ENCODE peak calls at places on chromosomes 13 and 19, in ten cellular contexts. J is tibial nerve, T is heart right ventricle, P is kidney epithelial cell, D is stomach, Y is neural progenitor cell, B is H1, H is cardiac muscle cell, Q is breast epithelium, M is PC-9. S is an unnamed sample.

GRCh38 chr13:99446242-99446641 is 55.0 kb upstream of the TM9SF2 start:
- DNase-seq in J (no peak), H (no peak), T (no peak), Q (no peak), M (no peak), D (no peak), B (no peak), Y (no peak), P (no peak), S (no peak)

GRCh38 chr13:27793377-27794074 is 1.2 kb downstream of the GSX1 start:
- DNase-seq in P (no peak), D (no peak), H (no peak), T (no peak), B (peak), J (no peak), Q (no peak), Y (no peak), M (no peak), S (no peak)

GRCh38 chr19:37507167-37507464 is 377 bp downstream of the ZNF793 start:
- DNase-seq in P (no peak), Y (no peak), J (no peak), M (no peak), Q (no peak), B (no peak), T (no peak), D (no peak), H (no peak), S (no peak)

GRCh38 chr19:44585371-44586141 is 27.8 kb upstream of the IGSF23 start:
- DNase-seq in Y (no peak), D (no peak), B (no peak), M (peak), T (no peak), J (no peak), H (no peak), P (no peak), Q (no peak), S (no peak)

GRCh38 chr13:52713894-52714293 is 25.7 kb downstream of the CNMD start:
- DNase-seq in J (no peak), D (no peak), M (no peak), B (no peak), H (no peak), P (no peak), Y (no peak), Q (no peak), T (peak), S (no peak)

GRCh38 chr13:30898070-30898469 is 8.0 kb upstream of the MEDAG start:
- DNase-seq in T (no peak), J (no peak), D (no peak), M (no peak), Q (no peak), H (no peak), B (no peak), P (no peak), Y (no peak), S (no peak)

GRCh38 chr13:52454459-52454824 is 836 bp upstream of the CKAP2 start:
- DNase-seq in P (no peak), J (no peak), B (no peak), Q (no peak), H (peak), D (no peak), M (no peak), T (no peak), Y (peak), S (no peak)

GRCh38 chr13:57123660-57124059 is 17.1 kb upstream of the PRR20A start:
- DNase-seq in J (no peak), Y (no peak), M (no peak), B (no peak), P (no peak), H (no peak), D (no peak), Q (no peak), T (no peak), S (no peak)

GRCh38 chr19:54470991-54471782 is 1.9 kb downstream of the CDC42EP5 start:
- DNase-seq in Q (no peak), J (peak), D (peak), Y (peak), B (peak), H (no peak), M (peak), P (no peak), T (peak), S (no peak)

GRCh38 chr13:96967248-96967745 is 27.0 kb downstream of the OXGR1 start:
- DNase-seq in T (no peak), Q (no peak), B (no peak), D (no peak), Y (peak), J (no peak), P (no peak), M (no peak), H (no peak), S (no peak)

GRCh38 chr19:11693505-11694499 is 44.9 kb downstream of the ZNF823 start:
- DNase-seq in J (no peak), T (no peak), Y (peak), M (peak), H (peak), P (no peak), D (no peak), B (peak), Q (no peak), S (peak)

GRCh38 chr13:46595136-46595917 is 42.4 kb downstream of the LRCH1 start:
- DNase-seq in Q (no peak), Y (no peak), T (no peak), M (peak), B (no peak), J (no peak), D (no peak), H (no peak), P (no peak), S (no peak)

GRCh38 chr13:49635599-49636433 is 7.5 kb downstream of the ARL11 start:
- DNase-seq in Q (no peak), Y (no peak), H (peak), D (peak), B (peak), J (no peak), P (no peak), T (no peak), M (no peak), S (no peak)

GRCh38 chr13:93169980-93170379 is 56.6 kb upstream of the GPC6 start:
- DNase-seq in Q (no peak), H (no peak), B (no peak), M (no peak), Y (no peak), P (peak), D (no peak), T (no peak), J (no peak), S (no peak)

GRCh38 chr19:9934132-9934950 is 2.0 kb downstream of the OLFM2 start:
- DNase-seq in M (peak), J (peak), D (peak), B (peak), Q (peak), H (peak), Y (peak), T (peak), P (no peak), S (no peak)

GRCh38 chr19:19321143-19321577 is 531 bp downstream of the MAU2 start:
- DNase-seq in B (peak), T (no peak), P (no peak), J (no peak), H (peak), Y (peak), D (no peak), Q (no peak), M (no peak), S (no peak)
- TF ChIP-seq CTCF in B (peak), T (no peak), P (no peak), J (no peak), H (no peak), Y (no peak), D (no peak), Q (no peak), M (no peak), S (no peak)

GRCh38 chr19:16293133-16294085 is 31.2 kb upstream of the KLF2 start:
- DNase-seq in P (peak), T (peak), B (no peak), H (no peak), J (peak), Y (no peak), D (peak), Q (peak), M (peak), S (no peak)
- H3K4me3 ChIP-seq in P (no peak), T (peak), B (no peak), H (no peak), J (peak), Y (no peak), D (peak), Q (peak), M (peak), S (no peak)

DNA sequence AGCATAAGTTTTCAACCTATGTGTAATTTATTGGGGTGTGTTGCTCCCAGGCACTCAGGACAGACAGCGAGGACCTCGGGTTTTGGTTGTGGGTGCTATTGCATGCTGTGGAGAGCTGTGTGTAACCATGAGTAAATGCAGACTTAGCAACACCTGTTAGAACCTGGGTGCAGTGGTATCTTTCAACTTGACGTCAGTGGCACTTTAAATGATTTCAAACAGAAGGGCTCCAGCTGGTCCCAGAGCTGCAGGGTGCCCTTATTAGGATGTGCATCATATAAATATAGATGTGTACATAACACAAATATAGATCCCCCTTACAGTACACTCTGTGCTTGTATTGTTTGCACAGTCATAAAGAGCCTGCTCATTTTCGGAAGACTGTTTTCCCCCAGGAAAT is 228.3 kb upstream of the IRS2 start:
- DNase-seq in T (no peak), M (no peak), H (no peak), B (no peak), J (no peak), P (no peak), Q (no peak), Y (no peak), D (no peak), S (peak)
- TF ChIP-seq CTCF in T (no peak), M (no peak), H (no peak), B (no peak), J (no peak), P (no peak), Q (no peak), Y (no peak), D (no peak), S (no peak)

GRCh38 chr19:3475449-3475848 is 4.9 kb downstream of the SMIM24 start:
- DNase-seq in B (no peak), H (no peak), M (no peak), J (no peak), Q (no peak), D (no peak), T (no peak), P (no peak), Y (no peak), S (no peak)
- H3K4me3 ChIP-seq in B (no peak), H (no peak), M (no peak), J (no peak), Q (no peak), D (no peak), T (no peak), P (no peak), Y (no peak), S (no peak)

DNA sequence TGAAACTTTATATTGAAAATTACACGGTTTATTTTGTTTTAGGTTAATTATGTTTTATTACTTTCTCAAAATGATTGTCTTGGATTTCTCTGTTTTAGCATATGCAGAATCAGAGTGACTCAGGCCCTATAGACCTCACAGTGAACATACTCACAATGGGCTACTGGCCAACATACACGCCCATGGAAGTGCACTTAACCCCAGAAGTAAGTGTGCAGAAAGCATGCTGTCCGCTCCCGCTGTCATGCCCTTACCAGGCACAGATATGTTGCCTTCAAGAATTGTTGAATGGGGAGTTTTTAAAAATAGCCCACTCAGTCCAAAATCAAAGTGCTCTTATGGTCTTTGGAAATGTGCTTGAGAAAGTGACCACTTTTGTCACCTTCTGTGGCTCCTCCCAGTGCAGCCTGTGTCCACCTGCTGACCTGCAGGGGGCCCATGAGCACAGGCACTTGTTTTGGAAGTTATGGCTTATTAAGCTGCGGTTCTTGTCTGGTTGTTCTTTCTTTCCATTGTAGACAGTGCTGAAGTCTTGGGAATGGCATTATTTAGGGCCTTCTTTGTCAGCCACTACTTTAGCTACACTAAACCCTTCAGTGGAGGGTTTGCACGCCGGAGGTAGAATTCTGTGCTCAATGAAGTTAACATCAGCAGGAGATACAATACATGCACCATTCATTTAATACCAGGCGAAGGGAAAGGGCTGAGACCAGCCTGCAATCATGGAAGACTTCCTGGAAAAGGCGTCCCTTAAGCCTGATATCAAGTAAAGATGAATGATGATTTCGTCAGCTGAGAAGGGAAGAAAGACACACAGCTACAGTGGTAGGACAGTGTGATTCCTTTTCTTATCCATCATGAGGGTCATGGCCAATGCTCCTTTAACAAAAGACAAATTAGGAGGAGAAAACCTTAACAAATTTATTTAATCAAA is 36.7 kb downstream of the CUL4A start:
- DNase-seq in B (no peak), T (no peak), J (no peak), Y (peak), D (no peak), H (no peak), P (no peak), Q (no peak), M (peak), S (no peak)
- TF ChIP-seq CTCF in B (no peak), T (no peak), J (no peak), Y (peak), D (no peak), H (peak), P (peak), Q (no peak), M (peak), S (peak)

DNA sequence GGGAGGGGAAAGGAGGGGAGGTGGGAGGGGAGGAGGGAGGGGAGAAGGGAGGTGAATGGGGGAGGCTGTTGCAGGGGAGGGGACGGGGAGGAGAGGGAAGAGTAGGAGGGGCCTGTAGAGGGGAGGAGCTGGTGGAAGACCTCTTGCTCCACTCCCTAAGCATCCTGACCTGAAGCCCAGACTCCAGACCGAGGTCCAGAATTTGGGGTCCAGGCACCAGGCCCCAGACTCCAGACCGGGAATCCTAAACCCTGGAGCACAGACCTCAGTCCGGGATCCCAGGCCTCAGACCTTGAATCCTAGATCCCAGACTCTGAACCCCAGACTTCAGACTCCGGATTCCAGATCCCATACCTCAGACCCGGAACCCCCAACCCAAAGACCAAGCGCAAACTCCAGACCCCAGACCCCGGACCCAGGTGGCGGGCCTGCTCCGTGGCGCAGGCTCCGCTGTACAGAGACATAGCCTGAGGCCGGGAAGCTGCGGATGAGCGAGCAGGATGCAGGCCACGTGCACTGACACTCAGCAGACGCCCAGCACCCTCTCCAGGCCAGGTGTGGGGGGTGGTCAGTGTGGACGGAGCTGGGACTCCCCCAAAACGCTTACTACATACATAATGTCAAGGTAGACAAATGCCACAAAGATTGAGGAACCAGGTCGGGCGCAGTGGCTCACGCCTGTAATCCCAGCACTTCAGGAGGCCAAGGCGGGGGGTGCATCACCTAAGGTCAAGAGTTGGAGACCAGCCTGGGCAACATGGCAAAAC is 710 bp upstream of the BTBD2 start:
- DNase-seq in D (peak), Y (peak), M (peak), B (no peak), Q (peak), P (no peak), J (peak), H (peak), T (peak), S (peak)
- H3K4me3 ChIP-seq in D (peak), Y (peak), M (no peak), B (no peak), Q (peak), P (peak), J (peak), H (peak), T (peak), S (peak)

GRCh38 chr13:41458939-41459753 is 1.8 kb downstream of the RGCC start:
- DNase-seq in J (no peak), H (peak), B (peak), Q (no peak), M (peak), Y (peak), P (no peak), T (peak), D (peak), S (no peak)
- TF ChIP-seq CTCF in J (peak), H (peak), B (peak), Q (peak), M (peak), Y (peak), P (peak), T (peak), D (peak), S (peak)

GRCh38 chr13:21596722-21597121 is 7.2 kb downstream of the MICU2 start:
- DNase-seq in H (no peak), J (no peak), P (no peak), B (no peak), Q (no peak), T (no peak), M (no peak), D (no peak), Y (no peak), S (no peak)
- H3K4me3 ChIP-seq in H (no peak), J (no peak), P (no peak), B (no peak), Q (no peak), T (no peak), M (no peak), D (no peak), Y (no peak), S (no peak)

GRCh38 chr19:50203281-50204080 is at the start of gene MYH14:
- DNase-seq in T (peak), J (peak), M (peak), H (peak), B (peak), P (no peak), D (peak), Q (peak), Y (peak), S (peak)
- TF ChIP-seq CTCF in T (no peak), J (no peak), M (no peak), H (no peak), B (no peak), P (no peak), D (no peak), Q (no peak), Y (no peak), S (no peak)

S was measured in LNCaP clone FGC.